ENCODE peak calls at places on chromosomes 11 and 22, in seven cellular contexts. B is activated T-helper 1 cell treated with anti-CD3 and anti-CD28 coated beads, Interleukin-12 subunit alpha, Interleukin-12 subunit beta, Interleukin-2, Interleukin-4 antibody, amounts not matched to agents 30 ng/mL and 10 ng/mL and 1 ng/mL, durations not matched to agents 14 hours and 24 hours and 36 hours; S is A172; R is activated CD8-positive, alpha-beta memory T cell treated with anti-CD3 and anti-CD28 coated beads, Interleukin-2, amount 10 ng/mL, durations not matched to agents 7 days and 5 days; I is Kasumi-1; G is pancreas; H is activated CD4-positive, alpha-beta T cell treated with anti-CD3 and anti-CD28 coated beads, Interleukin-2, amount 50 U/mL, for 1 hour. K is an unnamed sample.
A peak's percentile ranks its signal among the peaks of the same experiment; 100 is the strongest.

GRCh38 chr11:132980721-132981120 is 551.6 kb downstream of the OPCML start:
- DNase-seq in B (no peak), S (no peak), R (no peak), I (no peak), G (no peak), H (no peak), K (no peak)

GRCh38 chr11:656426-656825 is 19.4 kb downstream of the DRD4 start:
- DNase-seq in B (no peak), S (no peak), R (no peak), I (no peak), G (no peak), H (no peak), K (no peak)

GRCh38 chr22:20405931-20406685 is 12.2 kb downstream of the ZNF74 start:
- DNase-seq in B (no peak), S (no peak), R (no peak), I (no peak), G (no peak), H (no peak), K (no peak)

GRCh38 chr22:39214006-39214382 is 30.8 kb downstream of the PDGFB start:
- DNase-seq in B (no peak), S (no peak), R (no peak), I (no peak), G (peak; percentile 21), H (no peak), K (peak; percentile 6)

GRCh38 chr11:81870066-81870412 is 863.6 kb downstream of the FAM181B start:
- DNase-seq in B (no peak), S (no peak), R (peak; percentile 47), I (no peak), G (no peak), H (no peak), K (no peak)

GRCh38 chr11:10480026-10480425 is 25.0 kb downstream of the AMPD3 start:
- DNase-seq in B (no peak), S (no peak), R (no peak), I (no peak), G (no peak), H (no peak), K (no peak)

GRCh38 chr11:71979582-71979981 is 19.1 kb upstream of the IL18BP start:
- DNase-seq in B (no peak), S (no peak), R (no peak), I (no peak), G (no peak), H (no peak), K (no peak)

GRCh38 chr11:56740886-56741285 is 7.6 kb downstream of the OR9G4 start:
- DNase-seq in B (no peak), S (no peak), R (no peak), I (no peak), G (no peak), H (no peak), K (no peak)

GRCh38 chr22:46905834-46906233 is 143.4 kb downstream of the TBC1D22A start:
- DNase-seq in B (no peak), S (no peak), R (peak; percentile 8), I (no peak), G (no peak), H (no peak), K (no peak)

GRCh38 chr22:25386538-25386884 is 167.1 kb downstream of the CRYBB2 start:
- DNase-seq in B (no peak), S (no peak), R (no peak), I (no peak), G (no peak), H (no peak), K (no peak)

GRCh38 chr11:109422755-109423113 is 744 bp downstream of the C11orf87 start:
- DNase-seq in B (no peak), S (no peak), R (no peak), I (peak; percentile 35), G (no peak), H (no peak), K (peak; percentile 47)

GRCh38 chr11:2886936-2887335 is 1.4 kb upstream of the CDKN1C start:
- DNase-seq in B (no peak), S (no peak), R (no peak), I (no peak), G (peak; percentile 52), H (no peak), K (no peak)

GRCh38 chr11:127058524-127058923 is 58.0 kb upstream of the KIRREL3 start:
- DNase-seq in B (no peak), S (no peak), R (no peak), I (no peak), G (no peak), H (no peak), K (no peak)

GRCh38 chr11:85673422-85673821 is 8.5 kb upstream of the CREBZF start:
- DNase-seq in B (no peak), S (no peak), R (peak; percentile 78), I (no peak), G (no peak), H (no peak), K (no peak)

GRCh38 chr22:47687364-47687655 is 924.9 kb downstream of the TBC1D22A start:
- DNase-seq in B (no peak), S (no peak), R (no peak), I (no peak), G (no peak), H (no peak), K (no peak)

GRCh38 chr11:17371614-17372013 is 16.8 kb downstream of the KCNJ11 start:
- DNase-seq in B (no peak), S (no peak), R (no peak), I (no peak), G (no peak), H (no peak), K (no peak)

GRCh38 chr11:64987998-64988854 is 8.5 kb downstream of the BATF2 start:
- DNase-seq in B (no peak), S (no peak), R (no peak), I (no peak), G (no peak), H (no peak), K (no peak)

GRCh38 chr22:39519681-39520053 is 695 bp upstream of the ATF4 start:
- DNase-seq in B (no peak), S (peak; percentile 30), R (no peak), I (no peak), G (peak; percentile 82), H (no peak), K (no peak)

GRCh38 chr11:62721994-62722393 is 5.3 kb downstream of the HNRNPUL2 start:
- DNase-seq in B (no peak), S (no peak), R (no peak), I (peak; percentile 77), G (no peak), H (no peak), K (peak; percentile 5)

GRCh38 chr11:61854206-61854875 is 26.2 kb downstream of the FADS2 start:
- DNase-seq in B (no peak), S (no peak), R (no peak), I (no peak), G (no peak), H (no peak), K (no peak)

GRCh38 chr22:23849009-23850006 is 8.4 kb upstream of the SLC2A11 start:
- DNase-seq in B (peak; percentile 82), S (peak; percentile 40), R (peak; percentile 89), I (peak; percentile 69), G (peak; percentile 99), H (peak; percentile 84), K (peak; percentile 92)

GRCh38 chr11:130653838-130654601 is 205.6 kb downstream of the ADAMTS15 start:
- DNase-seq in B (no peak), S (no peak), R (no peak), I (no peak), G (no peak), H (no peak), K (peak; percentile 68)

GRCh38 chr22:40289991-40290459 is 56.3 kb upstream of the ADSL start:
- DNase-seq in B (peak; percentile 61), S (peak; percentile 19), R (peak; percentile 85), I (peak; percentile 82), G (no peak), H (peak; percentile 70), K (no peak)

GRCh38 chr22:42793848-42794405 is 63.1 kb downstream of the ARFGAP3 start:
- DNase-seq in B (no peak), S (no peak), R (no peak), I (no peak), G (peak; percentile 46), H (no peak), K (peak; percentile 42)